ENCODE peak calls at places on chromosome 15, in six cellular contexts. L is NCI-H2171 treated with DMSO at 0.1 percent for 48 hours; X is AG20443; K is cardiac septum; Q is activated CD8-positive, alpha-beta memory T cell treated with anti-CD3 and anti-CD28 coated beads for 4 hours; N is GM12865. T is an unnamed sample.

GRCh38 chr15:76904461-76905012 is 603 bp downstream of the SCAPER start:
- DNase-seq in K (no peak), L (peak), Q (no peak), N (peak), X (peak), T (no peak)

GRCh38 chr15:68303560-68304436 is 26.3 kb downstream of the FEM1B start:
- DNase-seq in X (peak), N (no peak), Q (no peak), K (no peak), L (peak), T (no peak)

GRCh38 chr15:26260517-26261133 is 397.5 kb upstream of the ATP10A start:
- DNase-seq in K (no peak), L (peak), X (peak), Q (no peak), N (peak), T (no peak)

GRCh38 chr15:79953951-79954444 is 17.0 kb downstream of the BCL2A1 start:
- DNase-seq in Q (no peak), X (no peak), K (no peak), N (no peak), L (no peak), T (no peak)

GRCh38 chr15:50353251-50353998 is 1.6 kb downstream of the GABPB1 start:
- DNase-seq in N (peak), Q (no peak), L (no peak), K (no peak), X (peak), T (peak)

GRCh38 chr15:98177950-98178848 is 217.7 kb downstream of the ARRDC4 start:
- DNase-seq in L (peak), X (peak), N (peak), K (no peak), Q (no peak), T (no peak)

GRCh38 chr15:84570164-84570692 is 30.6 kb upstream of the ZSCAN2 start:
- DNase-seq in N (peak), Q (peak), X (peak), L (no peak), K (peak), T (peak)

GRCh38 chr15:34490421-34491193 is 53.0 kb upstream of the GOLGA8A start:
- DNase-seq in K (no peak), X (no peak), Q (no peak), N (no peak), L (no peak), T (no peak)

GRCh38 chr15:68210821-68211655 is 5.9 kb upstream of the CALML4 start:
- DNase-seq in N (peak), X (peak), Q (no peak), L (peak), K (peak), T (peak)

GRCh38 chr15:97875513-97876285 is 84.8 kb upstream of the ARRDC4 start:
- DNase-seq in Q (no peak), N (no peak), L (no peak), K (no peak), X (no peak), T (no peak)

GRCh38 chr15:77187751-77188464 is 117.0 kb upstream of the TSPAN3 start:
- DNase-seq in N (peak), Q (no peak), K (no peak), L (no peak), X (peak), T (no peak)

GRCh38 chr15:67080118-67080899 is 14.9 kb downstream of the SMAD3 start:
- DNase-seq in X (peak), L (no peak), Q (no peak), K (no peak), N (no peak), T (no peak)

GRCh38 chr15:92817339-92817886 is 82.7 kb upstream of the CHD2 start:
- DNase-seq in Q (no peak), N (peak), X (no peak), L (no peak), K (no peak), T (no peak)

GRCh38 chr15:55277116-55277564 is 12.5 kb downstream of the RAB27A start:
- DNase-seq in N (peak), K (no peak), L (no peak), X (no peak), Q (peak), T (peak)

GRCh38 chr15:50685191-50685975 is 1.2 kb downstream of the TRPM7 start:
- DNase-seq in N (peak), X (no peak), K (no peak), L (no peak), Q (no peak), T (no peak)

GRCh38 chr15:39685999-39686613 is 96.5 kb downstream of the FSIP1 start:
- DNase-seq in X (peak), Q (peak), L (peak), N (peak), K (no peak), T (peak)

GRCh38 chr15:60585743-60586708 is 107.1 kb upstream of the ICE2 start:
- DNase-seq in N (peak), Q (peak), X (peak), L (peak), K (no peak), T (peak)

T was measured in T follicular helper cell.